ENCODE peak calls at places on chromosome 12, in five cellular contexts. B is HCT116, X is GM23338, T is SK-N-SH, P is neural progenitor cell. G is an unnamed sample.

GRCh38 chr12:46357438-46358324 is 14.9 kb downstream of the SLC38A2 start:
- DNase-seq in X (peak; percentile 39), B (peak; percentile 84), P (no peak), T (no peak), G (no peak)

GRCh38 chr12:100573168-100573498 is 351 bp upstream of the GAS2L3 start:
- DNase-seq in B (no peak), P (no peak), X (no peak), T (no peak), G (no peak)

GRCh38 chr12:21837847-21838246 is 63.3 kb upstream of the KCNJ8 start:
- DNase-seq in T (no peak), B (no peak), P (no peak), X (no peak), G (no peak)

GRCh38 chr12:116882742-116883141 is 1.5 kb upstream of the HRK start:
- DNase-seq in P (peak; percentile 49), X (peak; percentile 71), B (no peak), T (peak; percentile 41), G (peak; percentile 75)

GRCh38 chr12:84507914-84508313 is 404.7 kb downstream of the SLC6A15 start:
- DNase-seq in B (no peak), P (no peak), T (peak; percentile 44), X (no peak), G (no peak)

GRCh38 chr12:104873374-104873773 is 84.7 kb downstream of the SLC41A2 start:
- DNase-seq in B (no peak), X (no peak), T (no peak), P (no peak), G (no peak)

GRCh38 chr12:78721906-78722305 is 142.7 kb upstream of the SYT1 start:
- DNase-seq in X (no peak), T (no peak), P (no peak), B (no peak), G (no peak)

GRCh38 chr12:106841471-106842302 is 67.2 kb downstream of the RIC8B start:
- DNase-seq in B (peak; percentile 31), P (peak; percentile 68), T (peak; percentile 65), X (peak; percentile 59), G (peak; percentile 62)

GRCh38 chr12:85805654-85806053 is 30.6 kb downstream of the RASSF9 start:
- DNase-seq in T (no peak), B (no peak), P (no peak), X (no peak), G (no peak)

GRCh38 chr12:56628671-56629458 is 1.3 kb downstream of the BAZ2A start:
- DNase-seq in T (peak; percentile 72), P (peak; percentile 59), B (no peak), X (peak; percentile 66), G (peak; percentile 83)

GRCh38 chr12:15209782-15210181 is 11.4 kb downstream of the RERG start:
- DNase-seq in P (no peak), X (no peak), B (no peak), T (no peak), G (no peak)

GRCh38 chr12:12682284-12682683 is 13.7 kb downstream of the GPR19 start:
- DNase-seq in B (no peak), X (no peak), P (no peak), T (no peak), G (no peak)

GRCh38 chr12:58416211-58416610 is 474.8 kb downstream of the ATP23 start:
- DNase-seq in P (no peak), X (no peak), T (no peak), B (no peak), G (no peak)

GRCh38 chr12:34401659-34402227 is 379.4 kb downstream of the ALG10 start:
- DNase-seq in B (no peak), T (peak; percentile 0), P (no peak), X (no peak), G (no peak)

GRCh38 chr12:5650804-5651461 is 219.0 kb downstream of the NTF3 start:
- DNase-seq in B (no peak), T (no peak), P (no peak), X (no peak), G (no peak)

GRCh38 chr12:31369712-31370521 is 44.0 kb upstream of the SINHCAF start:
- DNase-seq in T (no peak), P (peak; percentile 78), B (no peak), X (peak; percentile 86), G (no peak)

GRCh38 chr12:63066782-63067181 is 84.2 kb downstream of the AVPR1A start:
- DNase-seq in T (no peak), P (peak; percentile 31), X (peak; percentile 60), B (no peak), G (no peak)

GRCh38 chr12:27193854-27194544 is 50.1 kb upstream of the STK38L start:
- DNase-seq in X (no peak), B (no peak), P (no peak), T (peak; percentile 45), G (no peak)

GRCh38 chr12:64733857-64734256 is 25.3 kb downstream of the GNS start:
- DNase-seq in T (no peak), X (no peak), P (no peak), B (peak; percentile 23), G (no peak)

GRCh38 chr12:14965221-14965620 is 3.8 kb upstream of the ARHGDIB start:
- DNase-seq in X (no peak), P (no peak), B (no peak), T (peak; percentile 11), G (no peak)

GRCh38 chr12:80707830-80708534 is 548 bp downstream of the MYF6 start:
- DNase-seq in P (peak; percentile 46), B (no peak), X (peak; percentile 89), T (no peak), G (no peak)

GRCh38 chr12:54389139-54389508 is 4.6 kb upstream of the ZNF385A start:
- DNase-seq in P (no peak), T (no peak), B (no peak), X (no peak), G (no peak)

GRCh38 chr12:69019082-69019481 is 86.1 kb upstream of the CPM start:
- DNase-seq in B (no peak), X (no peak), T (no peak), P (no peak), G (no peak)

GRCh38 chr12:124098101-124098757 is 125.2 kb downstream of the ZNF664 start:
- DNase-seq in T (no peak), P (peak; percentile 21), B (no peak), X (no peak), G (no peak)

GRCh38 chr12:57582440-57582839 is 8.6 kb upstream of the PIP4K2C start:
- DNase-seq in P (no peak), T (no peak), B (no peak), X (no peak), G (no peak)

GRCh38 chr12:100128509-100128908 is 14.2 kb downstream of the BLTP3B start:
- DNase-seq in P (peak; percentile 55), X (peak; percentile 82), T (peak; percentile 33), B (no peak), G (no peak)

GRCh38 chr12:106629797-106630669 is 47.2 kb downstream of the RFX4 start:
- DNase-seq in B (no peak), T (peak; percentile 31), P (no peak), X (no peak), G (no peak)

DNA sequence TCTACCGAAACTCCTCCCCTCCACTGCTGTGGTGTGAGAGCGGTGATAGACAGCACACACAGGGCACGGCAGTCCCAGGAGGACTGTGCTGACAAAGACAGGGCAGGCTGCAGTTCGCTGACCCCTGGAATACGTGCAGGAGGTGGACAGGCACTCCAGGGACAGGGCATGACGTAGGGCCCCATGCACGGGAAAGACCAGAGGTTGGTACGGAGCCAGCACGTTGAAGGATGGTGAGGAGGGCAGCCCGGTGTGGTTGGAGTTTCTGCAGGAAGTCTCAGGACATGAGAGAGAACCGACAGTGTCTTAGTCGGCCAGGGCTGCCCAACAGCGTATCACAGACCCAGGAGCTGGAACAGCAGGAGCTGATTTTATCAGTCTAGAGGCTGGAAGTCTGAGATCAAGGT is 254.2 kb upstream of the FKBP4 start:
- DNase-seq in P (no peak), T (no peak), X (no peak), B (no peak), G (no peak)
- TF ChIP-seq EZH2phosphoT487 in P (no peak), T (no peak), X (no peak), B (no peak), G (no peak)

GRCh38 chr12:94123127-94123526 is 25.2 kb upstream of the PLXNC1 start:
- DNase-seq in T (no peak), X (no peak), B (no peak), P (no peak), G (no peak)

GRCh38 chr12:94127239-94128131 is 20.9 kb upstream of the PLXNC1 start:
- DNase-seq in B (no peak), P (no peak), X (no peak), T (no peak), G (no peak)

GRCh38 chr12:94126067-94126466 is 22.3 kb upstream of the PLXNC1 start:
- DNase-seq in P (no peak), B (no peak), T (no peak), X (no peak), G (no peak)
- TF ChIP-seq CTCF in P (no peak), B (no peak), T (no peak), X (no peak), G (no peak)

GRCh38 chr12:19461986-19462385 is 22.7 kb downstream of the AEBP2 start:
- DNase-seq in X (no peak), B (no peak), P (no peak), T (peak; percentile 22), G (no peak)
- H4K20me1 ChIP-seq in X (peaks cover 69% of the 10 kb centered on the region), B (no peaks in the 10 kb centered on the region), P (peaks cover 40% of the 10 kb centered on the region), T (peaks cover 67% of the 10 kb centered on the region), G (peaks cover 19% of the 10 kb centered on the region)

GRCh38 chr12:112035219-112035765 is 22.1 kb downstream of the ERP29 start:
- DNase-seq in P (no peak), X (no peak), B (no peak), T (no peak), G (no peak)
- TF ChIP-seq EZH2phosphoT487 in P (no peak), X (no peak), B (no peak), T (no peak), G (no peak)